ENCODE peak calls at places on chromosomes 7 and 10, in nine cellular contexts. H is GM19239; Q is T-cell; F is activated effector memory CD4-positive, alpha-beta T cell treated with anti-CD3 and anti-CD28 coated beads, Interleukin-2, amount 50 U/mL, for 16 hours; T is T-helper 2 cell; W is kidney; X is AG09309; Z is BJ; U is CD8-positive, alpha-beta T cell. L is an unnamed sample.

GRCh38 chr10:43204943-43205671 is 61.8 kb downstream of the RASGEF1A start:
- DNase-seq in W (peak), X (no peak), Z (no peak), F (peak), T (peak), U (peak), Q (peak), H (peak), L (peak)

GRCh38 chr7:146654048-146654447 is 537.4 kb downstream of the CNTNAP2 start:
- DNase-seq in F (no peak), T (no peak), Z (no peak), U (no peak), W (no peak), H (no peak), X (no peak), Q (no peak), L (no peak)

GRCh38 chr7:91685544-91685943 is 195.0 kb downstream of the MTERF1 start:
- DNase-seq in Z (no peak), W (no peak), H (no peak), X (peak), Q (no peak), U (no peak), F (no peak), T (no peak), L (no peak)

GRCh38 chr7:158228986-158229385 is 358.6 kb downstream of the PTPRN2 start:
- DNase-seq in W (no peak), Q (no peak), Z (no peak), X (no peak), H (no peak), U (no peak), F (no peak), T (no peak), L (no peak)

GRCh38 chr10:95513941-95514392 is 47.2 kb downstream of the SORBS1 start:
- DNase-seq in Q (no peak), W (no peak), T (no peak), X (peak), Z (no peak), U (no peak), H (no peak), F (no peak), L (peak)

GRCh38 chr7:22430457-22430856 is 69.5 kb downstream of the STEAP1B start:
- DNase-seq in T (no peak), W (no peak), Z (peak), F (no peak), H (no peak), X (peak), U (no peak), Q (no peak), L (no peak)

GRCh38 chr10:115941247-115941840 is 331.7 kb downstream of the GFRA1 start:
- DNase-seq in U (no peak), X (no peak), Q (no peak), F (no peak), Z (no peak), H (no peak), W (no peak), T (no peak), L (no peak)

GRCh38 chr10:122461367-122461728 is at the start of gene HTRA1:
- DNase-seq in U (no peak), Q (no peak), Z (no peak), F (no peak), W (peak), X (no peak), T (no peak), H (no peak), L (peak)

GRCh38 chr7:74292757-74293576 is 3.8 kb downstream of the CLIP2 start:
- DNase-seq in W (no peak), Z (no peak), F (no peak), Q (no peak), H (no peak), X (no peak), T (no peak), U (no peak), L (no peak)

GRCh38 chr7:1362301-1362700 is 97.0 kb downstream of the MICALL2 start:
- DNase-seq in H (no peak), U (no peak), F (no peak), W (peak), X (no peak), T (no peak), Z (no peak), Q (no peak), L (no peak)

GRCh38 chr10:96556003-96556402 is 30.8 kb downstream of the TM9SF3 start:
- DNase-seq in Q (no peak), Z (no peak), U (no peak), F (no peak), T (no peak), X (no peak), H (no peak), W (no peak), L (peak)

GRCh38 chr10:7039859-7040258 is 371.0 kb downstream of the SFMBT2 start:
- DNase-seq in W (no peak), H (no peak), Z (no peak), U (no peak), Q (no peak), T (no peak), F (no peak), X (no peak), L (no peak)

GRCh38 chr10:6002809-6003500 is 25.6 kb upstream of the IL15RA start:
- DNase-seq in U (no peak), F (no peak), Z (no peak), X (no peak), Q (no peak), T (no peak), W (no peak), H (no peak), L (no peak)

GRCh38 chr7:151240942-151241754 is 7.3 kb downstream of the SMARCD3 start:
- DNase-seq in Q (no peak), F (no peak), U (no peak), H (no peak), W (no peak), Z (no peak), T (no peak), X (no peak), L (no peak)

GRCh38 chr7:155972247-155972646 is 160.0 kb upstream of the SHH start:
- DNase-seq in F (no peak), Q (no peak), W (no peak), Z (no peak), H (no peak), X (no peak), T (no peak), U (no peak), L (no peak)

GRCh38 chr7:44963526-44964290 is 15.1 kb downstream of the MYO1G start:
- DNase-seq in Z (no peak), Q (no peak), T (no peak), F (no peak), W (no peak), X (no peak), U (no peak), H (no peak), L (no peak)

L was measured in head of caudate nucleus.